ENCODE peak calls at places on chromosomes 3 and 15, in ten cellular contexts. H is CD14-positive monocyte; N is lung; L is OCI-LY7; S is GM13976; D is GM12865; V is NCI-H146; Q is CD8-positive, alpha-beta T cell; K is SW480; X is activated T-cell treated with anti-CD3 and anti-CD28 coated beads, Interleukin-2, amount 50 U/mL, for 72 hours. E is an unnamed sample.

GRCh38 chr3:128243602-128244504 is 90.6 kb downstream of the EEFSEC start:
- DNase-seq in H (no peak), K (no peak), Q (no peak), S (no peak), V (no peak), D (no peak), L (no peak), X (no peak), N (no peak), E (no peak)

GRCh38 chr3:46979958-46980497 is 562 bp downstream of the NBEAL2 start:
- DNase-seq in X (no peak), H (no peak), D (no peak), N (no peak), S (peak), V (peak), Q (no peak), L (no peak), K (peak), E (no peak)

GRCh38 chr3:135706758-135707375 is 258.7 kb upstream of the PPP2R3A start:
- DNase-seq in X (no peak), L (no peak), Q (no peak), H (no peak), D (no peak), V (no peak), N (no peak), S (no peak), K (no peak), E (no peak)

GRCh38 chr15:39774688-39775267 is 7.9 kb downstream of the FSIP1 start:
- DNase-seq in N (no peak), H (no peak), D (peak), V (no peak), S (no peak), K (no peak), Q (peak), L (peak), X (peak), E (no peak)

GRCh38 chr15:52136471-52136993 is 24.0 kb upstream of the BCL2L10 start:
- DNase-seq in H (no peak), S (no peak), Q (no peak), X (no peak), K (no peak), V (no peak), N (no peak), L (no peak), D (no peak), E (no peak)

GRCh38 chr3:141380279-141380678 is 12.0 kb downstream of the ZBTB38 start:
- DNase-seq in Q (no peak), X (no peak), K (no peak), D (peak), V (no peak), H (no peak), N (no peak), L (no peak), S (no peak), E (no peak)

GRCh38 chr3:136860541-136860940 is 1.5 kb upstream of the NCK1 start:
- DNase-seq in D (peak), X (no peak), L (peak), V (peak), Q (no peak), H (no peak), N (no peak), K (peak), S (no peak), E (no peak)

GRCh38 chr3:4313606-4314308 is 10.6 kb downstream of the SETMAR start:
- DNase-seq in H (no peak), N (no peak), X (no peak), S (no peak), L (no peak), Q (no peak), V (no peak), D (no peak), K (no peak), E (no peak)

GRCh38 chr3:3151513-3151912 is 24.8 kb downstream of the TRNT1 start:
- DNase-seq in H (no peak), Q (no peak), V (no peak), K (no peak), S (no peak), D (no peak), L (no peak), X (no peak), N (no peak), E (no peak)

GRCh38 chr15:71461748-71462147 is 346.5 kb downstream of the THSD4 start:
- DNase-seq in K (no peak), D (no peak), H (no peak), L (no peak), S (no peak), X (no peak), N (no peak), V (no peak), Q (no peak), E (no peak)

GRCh38 chr3:14548321-14548729 is 8.2 kb upstream of the GRIP2 start:
- DNase-seq in Q (peak), N (peak), L (peak), X (peak), D (peak), S (peak), H (no peak), V (peak), K (peak), E (peak)

GRCh38 chr3:94654096-94654495 is 591.2 kb downstream of the NSUN3 start:
- DNase-seq in V (no peak), L (no peak), X (no peak), N (no peak), K (no peak), Q (no peak), D (no peak), S (no peak), H (no peak), E (no peak)

GRCh38 chr15:51368751-51369450 is 27.4 kb downstream of the GLDN start:
- DNase-seq in S (no peak), Q (no peak), H (no peak), L (no peak), K (no peak), D (no peak), X (no peak), V (no peak), N (no peak), E (no peak)

GRCh38 chr3:17290894-17291293 is 406.1 kb downstream of the PLCL2 start:
- DNase-seq in H (no peak), Q (no peak), N (no peak), K (no peak), L (no peak), S (no peak), X (no peak), V (no peak), D (no peak), E (no peak)

GRCh38 chr3:11953778-11954177 is 50.4 kb upstream of the SYN2 start:
- DNase-seq in Q (no peak), S (no peak), K (peak), D (no peak), X (no peak), V (no peak), L (no peak), H (no peak), N (no peak), E (no peak)

GRCh38 chr3:66010348-66011097 is 28.2 kb downstream of the MAGI1 start:
- DNase-seq in D (no peak), V (no peak), H (no peak), X (no peak), N (peak), S (no peak), L (no peak), Q (no peak), K (peak), E (no peak)

GRCh38 chr3:45553469-45553974 is 41.0 kb upstream of the LIMD1 start:
- DNase-seq in D (peak), S (no peak), L (peak), N (no peak), K (peak), V (no peak), H (peak), X (no peak), Q (no peak), E (peak)

GRCh38 chr3:122497425-122497824 is 17.3 kb downstream of the KPNA1 start:
- DNase-seq in D (peak), K (peak), L (no peak), N (no peak), H (peak), X (peak), V (no peak), Q (no peak), S (peak), E (no peak)

GRCh38 chr15:68614621-68615035 is 35.8 kb downstream of the CORO2B start:
- DNase-seq in D (no peak), L (no peak), Q (no peak), S (no peak), K (no peak), N (no peak), X (no peak), H (no peak), V (no peak), E (no peak)

GRCh38 chr3:169992781-169993180 is 26.2 kb downstream of the SEC62 start:
- DNase-seq in D (no peak), X (no peak), S (no peak), V (no peak), N (no peak), Q (no peak), K (no peak), H (no peak), L (no peak), E (no peak)

GRCh38 chr15:33119865-33120264 is 74.6 kb downstream of the FMN1 start:
- DNase-seq in L (no peak), K (no peak), H (no peak), S (no peak), X (no peak), Q (no peak), V (no peak), D (no peak), N (no peak), E (no peak)

GRCh38 chr15:62779041-62779810 is 263.3 kb upstream of the TPM1 start:
- DNase-seq in H (no peak), N (no peak), L (no peak), K (no peak), Q (no peak), V (no peak), S (no peak), X (no peak), D (no peak), E (no peak)

GRCh38 chr3:187773963-187774789 is 28.9 kb upstream of the BCL6 start:
- DNase-seq in Q (no peak), N (peak), K (no peak), L (peak), S (no peak), D (no peak), X (no peak), V (no peak), H (peak), E (no peak)

GRCh38 chr15:67100808-67101581 is 35.6 kb downstream of the SMAD3 start:
- DNase-seq in D (peak), Q (no peak), H (no peak), N (no peak), S (peak), K (no peak), X (peak), L (peak), V (no peak), E (no peak)

GRCh38 chr3:37833790-37834189 is 27.9 kb upstream of the CTDSPL start:
- DNase-seq in V (no peak), L (no peak), K (no peak), S (no peak), D (peak), N (no peak), H (no peak), X (no peak), Q (no peak), E (no peak)